ENCODE peak calls at places on chromosomes 7 and 10, in six cellular contexts. T is effector CD4-positive, alpha-beta T cell; Y is NCI-H1417; R is stimulated activated CD4-positive, alpha-beta T cell treated with anti-CD3 and anti-CD28 coated beads, Interleukin-4, amount 100 ng/mL, for 24 hours; V is fibroblast of pulmonary artery; P is B cell. W is an unnamed sample.

GRCh38 chr7:1024331-1024761 is 20.0 kb upstream of the GPR146 start:
- DNase-seq in R (no peak), P (peak; percentile 96), T (no peak), V (no peak), Y (peak; percentile 73), W (no peak)

GRCh38 chr10:62742447-62743105 is 61.9 kb upstream of the ADO start:
- DNase-seq in Y (no peak), T (no peak), P (peak; percentile 62), V (peak; percentile 39), R (no peak), W (no peak)

GRCh38 chr10:49361178-49361554 is 34.7 kb downstream of the DRGX start:
- DNase-seq in P (no peak), T (no peak), Y (no peak), R (no peak), V (no peak), W (no peak)

GRCh38 chr7:118478931-118479330 is 254.4 kb downstream of the ANKRD7 start:
- DNase-seq in Y (no peak), V (no peak), T (no peak), R (no peak), P (no peak), W (no peak)

GRCh38 chr10:79347894-79348639 is 798 bp downstream of the PPIF start:
- DNase-seq in T (peak; percentile 51), P (peak; percentile 81), R (peak; percentile 78), Y (no peak), V (peak; percentile 72), W (peak; percentile 80)

GRCh38 chr7:47496666-47497065 is 85.2 kb downstream of the TNS3 start:
- DNase-seq in Y (no peak), R (no peak), P (no peak), V (no peak), T (no peak), W (no peak)

GRCh38 chr7:115911466-115911865 is 119.1 kb downstream of the TFEC start:
- DNase-seq in R (no peak), T (no peak), V (no peak), Y (no peak), P (no peak), W (no peak)

GRCh38 chr7:85749715-85750453 is 563.0 kb upstream of the SEMA3D start:
- DNase-seq in P (no peak), R (no peak), T (no peak), V (no peak), Y (no peak), W (no peak)